ENCODE peak calls at places on chromosomes 11 and 22, in four cellular contexts. Q is right atrium auricular region, F is fibroblast of lung, S is cardiac muscle cell. A is an unnamed sample.
A peak's percentile ranks its signal among the peaks of the same experiment; 100 is the strongest.

GRCh38 chr22:29224859-29225410 is 19.2 kb downstream of the EMID1 start:
- DNase-seq in S (no peak), F (no peak), Q (no peak), A (no peak)

GRCh38 chr22:38260760-38261477 is 11.9 kb downstream of the TMEM184B start:
- DNase-seq in F (peak; percentile 38), Q (no peak), S (no peak), A (no peak)

GRCh38 chr11:18115360-18116127 is 9.7 kb upstream of the SAAL1 start:
- DNase-seq in Q (peak; percentile 66), S (peak; percentile 69), F (peak; percentile 59), A (peak; percentile 33)

GRCh38 chr11:44854146-44854545 is 96.5 kb downstream of the TP53I11 start:
- DNase-seq in S (no peak), Q (no peak), F (no peak), A (peak; percentile 24)

GRCh38 chr11:36059660-36060059 is 115.8 kb downstream of the LDLRAD3 start:
- DNase-seq in S (no peak), Q (no peak), F (no peak), A (no peak)

GRCh38 chr11:78853521-78853920 is 278.9 kb upstream of the NARS2 start:
- DNase-seq in S (no peak), Q (no peak), F (no peak), A (no peak)

GRCh38 chr11:43545610-43546009 is 134.9 kb upstream of the HSD17B12 start:
- DNase-seq in Q (no peak), F (no peak), S (no peak), A (no peak)

GRCh38 chr22:43993072-43993760 is 30.9 kb upstream of the PARVB start:
- DNase-seq in S (peak; percentile 74), F (peak; percentile 75), Q (no peak), A (peak; percentile 67)

GRCh38 chr11:73404048-73404447 is 27.8 kb downstream of the RELT start:
- DNase-seq in F (peak; percentile 44), Q (no peak), S (peak; percentile 80), A (no peak)

GRCh38 chr11:114399903-114400221 is 449 bp downstream of the C11orf71 start:
- DNase-seq in S (peak; percentile 74), Q (peak; percentile 77), F (no peak), A (peak; percentile 54)

GRCh38 chr11:88332851-88333250 is 4.7 kb downstream of the CTSC start:
- DNase-seq in S (peak; percentile 41), Q (no peak), F (no peak), A (no peak)

GRCh38 chr11:36073411-36074203 is 129.7 kb downstream of the LDLRAD3 start:
- DNase-seq in S (peak; percentile 82), Q (no peak), F (peak; percentile 93), A (no peak)

GRCh38 chr22:44669725-44670027 is 32.3 kb upstream of the PRR5 start:
- DNase-seq in Q (no peak), F (no peak), S (peak; percentile 53), A (no peak)

GRCh38 chr22:38710352-38710751 is 4.6 kb downstream of the GTPBP1 start:
- DNase-seq in Q (no peak), F (no peak), S (no peak), A (no peak)

GRCh38 chr22:46897246-46897623 is 134.8 kb downstream of the TBC1D22A start:
- DNase-seq in Q (no peak), S (no peak), F (no peak), A (no peak)

GRCh38 chr11:44726278-44727113 is at the start of gene TSPAN18:
- DNase-seq in S (no peak), F (no peak), Q (no peak), A (no peak)

GRCh38 chr11:123409886-123410549 is 20.1 kb upstream of the GRAMD1B start:
- DNase-seq in S (no peak), Q (no peak), F (no peak), A (no peak)

GRCh38 chr11:120792306-120792705 is 231.6 kb upstream of the TBCEL start:
- DNase-seq in Q (no peak), S (no peak), F (no peak), A (no peak)

GRCh38 chr11:59429924-59430516 is 3.8 kb upstream of the OR5A2 start:
- DNase-seq in F (peak; percentile 53), Q (no peak), S (peak; percentile 59), A (no peak)

GRCh38 chr11:45930951-45931563 is 8.6 kb downstream of the LARGE2 start:
- DNase-seq in Q (no peak), F (no peak), S (no peak), A (no peak)

GRCh38 chr11:96145163-96145585 is 197.8 kb downstream of the MAML2 start:
- DNase-seq in F (no peak), S (no peak), Q (no peak), A (no peak)

GRCh38 chr11:84817998-84818397 is 809.1 kb downstream of the DLG2 start:
- DNase-seq in S (peak; percentile 46), F (peak; percentile 17), Q (no peak), A (no peak)

GRCh38 chr22:17431179-17431578 is 61.9 kb downstream of the CECR2 start:
- DNase-seq in S (no peak), Q (no peak), F (peak; percentile 49), A (no peak)

GRCh38 chr11:12840871-12841516 is 166.8 kb downstream of the TEAD1 start:
- DNase-seq in Q (no peak), F (peak; percentile 41), S (no peak), A (no peak)

GRCh38 chr11:28659716-28660348 is 551.6 kb downstream of the METTL15 start:
- DNase-seq in Q (no peak), S (no peak), F (peak; percentile 42), A (no peak)

GRCh38 chr11:2216400-2217064 is 44.9 kb upstream of the TH start:
- DNase-seq in Q (no peak), S (no peak), F (no peak), A (no peak)

GRCh38 chr11:85844439-85845051 is 10.6 kb upstream of the CCDC83 start:
- DNase-seq in S (no peak), Q (no peak), F (no peak), A (no peak)

GRCh38 chr11:13304655-13305340 is 27.2 kb downstream of the BMAL1 start:
- DNase-seq in Q (no peak), S (no peak), F (no peak), A (no peak)

GRCh38 chr11:28529046-28529445 is 420.9 kb downstream of the METTL15 start:
- DNase-seq in Q (no peak), F (peak; percentile 62), S (peak; percentile 36), A (no peak)

GRCh38 chr11:115843685-115844084 is 339.5 kb upstream of the CADM1 start:
- DNase-seq in S (no peak), Q (no peak), F (no peak), A (no peak)

GRCh38 chr22:31122532-31123291 is at the start of gene INPP5J:
- DNase-seq in Q (peak; percentile 73), F (peak; percentile 37), S (peak; percentile 60), A (peak; percentile 76)

GRCh38 chr22:32578752-32579151 is 104.1 kb downstream of the FBXO7 start:
- DNase-seq in Q (no peak), S (no peak), F (no peak), A (no peak)

GRCh38 chr11:118086913-118087768 is at the start of gene SMIM35:
- DNase-seq in F (no peak), Q (no peak), S (no peak), A (no peak)

GRCh38 chr22:41828516-41828915 is 4.4 kb upstream of the SREBF2 start:
- DNase-seq in Q (no peak), F (no peak), S (no peak), A (no peak)

DNA sequence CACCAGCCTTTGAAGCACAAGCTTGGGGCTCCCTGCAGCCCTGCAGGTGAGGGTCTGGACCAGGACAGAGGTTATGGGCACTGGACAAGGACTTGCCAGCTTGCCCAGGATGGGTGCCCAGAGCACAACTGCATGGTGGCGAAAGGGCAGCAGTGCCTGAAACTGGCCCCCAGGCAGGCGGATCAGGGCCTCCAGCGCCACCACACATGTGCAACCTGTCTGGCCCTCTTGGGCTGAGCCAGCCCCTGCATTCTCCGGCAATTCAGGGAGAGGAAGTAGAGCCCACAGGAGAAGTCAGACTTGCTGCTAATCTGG is 18.8 kb downstream of the MB start:
- DNase-seq in Q (no peak), S (no peak), F (no peak), A (no peak)
- H3K27ac ChIP-seq in Q (peak overlapping the region; percentile 59), S (peak overlapping the region; percentile 88), F (no peak overlapping the region), A (no peak overlapping the region)

GRCh38 chr22:23213031-23213555 is 32.8 kb downstream of the BCR start:
- DNase-seq in S (no peak), Q (no peak), F (no peak), A (no peak)
- H3K4me1 ChIP-seq in S (peaks cover 12% of the 10 kb centered on the region), Q (peaks cover 59% of the 10 kb centered on the region), F (peaks cover 8% of the 10 kb centered on the region), A (peaks cover 4% of the 10 kb centered on the region)

GRCh38 chr11:55942785-55943392 is 6.7 kb upstream of the OR5I1 start:
- DNase-seq in Q (no peak), S (peak; percentile 27), F (peak; percentile 4), A (no peak)
- TF ChIP-seq CTCF in Q (peak; percentile 59), S (peak; percentile 31), F (no peak), A (no peak)

DNA sequence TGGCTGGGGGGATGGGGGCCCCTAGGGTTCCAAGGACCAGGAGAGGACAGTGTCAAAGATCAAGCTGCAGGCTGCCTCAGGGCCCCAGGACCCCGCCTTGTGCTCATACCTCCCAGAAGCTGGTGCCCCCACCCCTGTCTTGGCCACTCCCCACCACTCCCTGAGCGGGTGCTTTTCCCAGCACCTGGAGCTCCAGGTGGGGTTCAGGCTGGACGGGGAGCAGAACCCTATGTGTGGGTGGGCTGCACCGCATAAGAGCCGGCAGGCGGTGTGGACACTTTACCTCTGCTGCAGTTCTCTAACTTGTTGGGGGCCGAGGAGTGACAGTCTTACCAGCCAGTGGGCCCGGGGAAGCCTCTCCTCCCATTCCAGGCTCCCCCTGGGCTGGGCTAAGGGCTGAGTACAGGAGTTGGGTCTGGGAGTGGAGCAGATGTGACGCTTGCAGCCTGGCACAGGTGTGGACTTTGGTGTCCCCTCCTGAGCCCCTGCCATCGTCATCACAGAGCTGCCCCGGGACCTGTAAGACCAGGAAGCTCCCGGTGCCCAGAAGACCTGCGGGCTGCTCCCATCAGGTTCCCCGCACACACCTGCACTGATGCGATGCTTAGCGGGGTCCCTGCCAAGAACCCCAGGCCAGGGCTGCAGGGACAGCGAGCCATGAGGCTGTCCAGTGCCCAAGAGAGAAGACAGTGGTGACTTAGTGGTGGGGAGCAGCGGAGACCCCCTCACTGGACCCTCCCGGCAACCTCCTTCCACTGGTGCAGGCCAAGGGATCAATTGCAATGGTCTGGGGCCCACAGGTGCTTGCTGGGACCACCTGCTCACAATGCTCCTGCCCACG is 674.5 kb downstream of the BRD1 start:
- DNase-seq in F (no peak), Q (no peak), S (no peak), A (no peak)
- H3K27ac ChIP-seq in F (no peak overlapping the region), Q (no peak overlapping the region), S (no peak overlapping the region), A (no peak overlapping the region)

DNA sequence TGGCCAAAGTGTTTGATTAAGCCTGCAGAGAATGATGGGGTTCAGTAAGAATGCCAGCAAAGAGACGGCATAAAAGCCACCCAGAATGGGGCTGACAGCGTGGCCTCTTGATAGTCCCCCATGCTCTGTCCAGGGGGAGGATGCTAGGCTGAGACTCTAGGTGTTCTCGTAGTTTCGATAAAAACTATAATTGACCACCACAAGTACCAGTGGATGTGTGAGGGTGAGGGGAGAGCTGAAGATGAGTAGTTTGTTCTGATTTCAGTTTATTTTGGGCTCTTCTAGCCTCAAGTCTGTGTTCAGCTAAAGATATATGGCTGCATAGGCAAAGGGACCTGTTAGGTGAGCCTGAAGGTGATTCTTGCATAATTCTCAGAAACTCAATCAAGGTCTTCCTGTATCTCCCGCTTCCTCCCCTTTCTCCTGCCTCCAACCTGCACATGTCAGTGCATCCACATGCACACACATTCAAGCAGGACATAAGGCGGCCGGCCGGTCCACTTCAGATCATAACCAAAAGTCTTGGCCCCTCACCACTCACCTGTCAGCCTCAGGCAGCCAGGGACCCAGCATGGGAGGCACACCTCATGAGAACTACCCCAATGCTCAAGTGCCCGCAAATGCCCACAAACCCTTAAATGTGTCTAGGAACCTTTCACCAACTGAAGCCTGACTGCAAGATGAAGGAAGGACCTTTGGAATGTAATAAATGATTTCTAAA is 31.2 kb downstream of the FLI1 start:
- DNase-seq in S (no peak), F (no peak), Q (no peak), A (no peak)
- H3K4me1 ChIP-seq in S (peaks cover 9% of the 10 kb centered on the region), F (no peaks in the 10 kb centered on the region), Q (peaks cover 75% of the 10 kb centered on the region), A (no peaks in the 10 kb centered on the region)

A was measured in pancreas.